ENCODE peak calls at places on chromosomes 7 and 10, in seven cellular contexts. A, J, H, U, R, L and K are unnamed samples.

GRCh38 chr10:117228210-117228609 is 12.7 kb upstream of the SLC18A2 start:
- DNase-seq in A (no peak), J (no peak), H (no peak), U (no peak), R (no peak), L (no peak), K (no peak)

GRCh38 chr10:119268871-119269506 is 61.6 kb downstream of the GRK5 start:
- DNase-seq in A (no peak), J (peak), H (no peak), U (no peak), R (peak), L (no peak), K (no peak)

GRCh38 chr7:33905389-33906032 is at the start of gene BMPER:
- DNase-seq in A (peak), J (peak), H (peak), U (peak), R (peak), L (no peak), K (peak)

GRCh38 chr10:127854769-127855583 is 37.8 kb downstream of the CLRN3 start:
- DNase-seq in A (no peak), J (no peak), H (no peak), U (no peak), R (no peak), L (no peak), K (no peak)

GRCh38 chr7:158140538-158141220 is 446.9 kb downstream of the PTPRN2 start:
- DNase-seq in A (no peak), J (no peak), H (no peak), U (no peak), R (no peak), L (no peak), K (no peak)

GRCh38 chr7:3648276-3648675 is 347.2 kb downstream of the SDK1 start:
- DNase-seq in A (no peak), J (peak), H (no peak), U (peak), R (no peak), L (no peak), K (no peak)

GRCh38 chr10:68139451-68140272 is 30.4 kb downstream of the MYPN start:
- DNase-seq in A (no peak), J (peak), H (no peak), U (no peak), R (peak), L (no peak), K (no peak)

GRCh38 chr7:77665161-77665560 is 31.1 kb upstream of the RSBN1L start:
- DNase-seq in A (no peak), J (peak), H (no peak), U (no peak), R (peak), L (no peak), K (no peak)

GRCh38 chr7:8590225-8590624 is 156.8 kb downstream of the NXPH1 start:
- DNase-seq in A (no peak), J (no peak), H (no peak), U (no peak), R (no peak), L (no peak), K (no peak)

GRCh38 chr7:105215821-105216220 is 172.9 kb downstream of the SRPK2 start:
- DNase-seq in A (no peak), J (no peak), H (no peak), U (no peak), R (no peak), L (no peak), K (no peak)

GRCh38 chr7:47392241-47392759 is 189.6 kb downstream of the TNS3 start:
- DNase-seq in A (no peak), J (peak), H (no peak), U (no peak), R (no peak), L (no peak), K (no peak)

GRCh38 chr10:58220769-58221448 is 46.8 kb downstream of the IPMK start:
- DNase-seq in A (no peak), J (peak), H (no peak), U (no peak), R (peak), L (no peak), K (no peak)

GRCh38 chr7:44978511-44979366 is at the start of gene MYO1G:
- DNase-seq in A (no peak), J (no peak), H (no peak), U (no peak), R (no peak), L (no peak), K (no peak)

GRCh38 chr7:121351682-121352081 is 22.9 kb downstream of the WNT16 start:
- DNase-seq in A (no peak), J (no peak), H (no peak), U (no peak), R (no peak), L (no peak), K (no peak)

GRCh38 chr10:126803394-126803793 is 101.8 kb upstream of the DOCK1 start:
- DNase-seq in A (no peak), J (no peak), H (no peak), U (no peak), R (no peak), L (no peak), K (peak)

GRCh38 chr10:10500941-10501340 is 516.7 kb upstream of the CELF2 start:
- DNase-seq in A (no peak), J (peak), H (no peak), U (no peak), R (peak), L (no peak), K (no peak)

GRCh38 chr7:133511242-133511641 is 258.4 kb downstream of the EXOC4 start:
- DNase-seq in A (no peak), J (no peak), H (no peak), U (no peak), R (no peak), L (no peak), K (no peak)

GRCh38 chr7:81264116-81264515 is 345.3 kb upstream of the SEMA3C start:
- DNase-seq in A (no peak), J (no peak), H (no peak), U (no peak), R (no peak), L (no peak), K (no peak)

GRCh38 chr7:156932006-156932405 is 17.5 kb upstream of the NOM1 start:
- DNase-seq in A (no peak), J (no peak), H (no peak), U (no peak), R (no peak), L (no peak), K (no peak)

GRCh38 chr10:117543999-117544728 is 1.6 kb downstream of the EMX2 start:
- DNase-seq in A (no peak), J (no peak), H (peak), U (no peak), R (no peak), L (no peak), K (peak)

GRCh38 chr10:60006046-60006445 is 99.7 kb upstream of the CCDC6 start:
- DNase-seq in A (no peak), J (no peak), H (no peak), U (no peak), R (no peak), L (no peak), K (no peak)

GRCh38 chr10:97886264-97886663 is 36.6 kb downstream of the GOLGA7B start:
- DNase-seq in A (no peak), J (no peak), H (no peak), U (no peak), R (no peak), L (no peak), K (no peak)

GRCh38 chr10:132110713-132111112 is 45.0 kb downstream of the JAKMIP3 start:
- DNase-seq in A (no peak), J (no peak), H (peak), U (no peak), R (no peak), L (no peak), K (no peak)

GRCh38 chr7:128911441-128912031 is 1.0 kb upstream of the KCP start:
- DNase-seq in A (no peak), J (no peak), H (peak), U (no peak), R (peak), L (no peak), K (peak)

GRCh38 chr10:114271014-114271778 is 32.1 kb downstream of the VWA2 start:
- DNase-seq in A (no peak), J (no peak), H (no peak), U (no peak), R (no peak), L (no peak), K (no peak)

GRCh38 chr10:129964611-129965417 is 740 bp upstream of the EBF3 start:
- DNase-seq in A (peak), J (no peak), H (no peak), U (no peak), R (no peak), L (no peak), K (no peak)

GRCh38 chr7:42197391-42197790 is 39.6 kb downstream of the GLI3 start:
- DNase-seq in A (no peak), J (peak), H (no peak), U (peak), R (peak), L (no peak), K (no peak)

GRCh38 chr7:92639956-92640355 is 49.8 kb upstream of the FAM133B start:
- DNase-seq in A (no peak), J (no peak), H (no peak), U (no peak), R (no peak), L (no peak), K (no peak)

GRCh38 chr7:135208417-135208793 is 2.9 kb downstream of the WDR91 start:
- DNase-seq in A (no peak), J (no peak), H (no peak), U (no peak), R (peak), L (no peak), K (peak)

GRCh38 chr7:137544450-137545058 is 201.0 kb upstream of the PTN start:
- DNase-seq in A (no peak), J (peak), H (no peak), U (no peak), R (no peak), L (no peak), K (no peak)

GRCh38 chr10:11164806-11165590 is 147.3 kb downstream of the CELF2 start:
- DNase-seq in A (peak), J (peak), H (peak), U (no peak), R (peak), L (no peak), K (peak)

GRCh38 chr7:8436965-8437364 is 3.6 kb downstream of the NXPH1 start:
- DNase-seq in A (peak), J (no peak), H (peak), U (peak), R (no peak), L (no peak), K (peak)

GRCh38 chr7:42082144-42082543 is 154.9 kb downstream of the GLI3 start:
- DNase-seq in A (no peak), J (peak), H (no peak), U (no peak), R (peak), L (no peak), K (no peak)

GRCh38 chr7:75951506-75951905 is 36.6 kb downstream of the POR start:
- DNase-seq in A (no peak), J (peak), H (no peak), U (peak), R (peak), L (no peak), K (no peak)

GRCh38 chr7:75950111-75950681 is 35.2 kb downstream of the POR start:
- DNase-seq in A (no peak), J (no peak), H (no peak), U (no peak), R (no peak), L (no peak), K (no peak)

GRCh38 chr7:75946207-75946855 is 31.4 kb downstream of the POR start:
- DNase-seq in A (no peak), J (no peak), H (no peak), U (no peak), R (no peak), L (no peak), K (no peak)

GRCh38 chr7:75945297-75946168 is 30.6 kb downstream of the POR start:
- DNase-seq in A (no peak), J (peak), H (no peak), U (no peak), R (peak), L (no peak), K (no peak)

DNA sequence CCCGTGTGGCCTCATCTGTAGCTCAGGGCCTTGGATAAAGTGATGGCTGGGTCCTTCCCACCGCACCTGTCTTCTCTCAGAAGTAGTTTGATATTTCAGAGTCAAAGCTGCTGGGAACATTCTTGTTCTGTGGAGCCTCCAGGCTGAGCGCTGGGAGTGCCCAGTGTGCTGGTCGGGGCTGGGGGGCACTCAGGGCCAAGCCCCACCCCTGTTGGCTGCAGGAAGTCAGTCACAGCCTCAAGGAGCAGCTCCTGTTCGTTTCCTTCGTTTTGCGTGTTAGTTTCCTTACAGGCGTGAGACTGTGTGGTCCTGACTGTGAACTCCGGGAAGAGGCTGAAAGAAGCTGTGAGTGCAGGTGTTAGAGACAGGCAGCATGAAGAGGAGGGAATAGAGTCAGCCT is 33.2 kb downstream of the POR start:
- DNase-seq in A (no peak), J (no peak), H (no peak), U (no peak), R (no peak), L (no peak), K (no peak)
- H3K23ac ChIP-seq in A (no peak), J (no peak), H (peak), U (no peak), R (no peak), L (no peak), K (no peak)

DNA sequence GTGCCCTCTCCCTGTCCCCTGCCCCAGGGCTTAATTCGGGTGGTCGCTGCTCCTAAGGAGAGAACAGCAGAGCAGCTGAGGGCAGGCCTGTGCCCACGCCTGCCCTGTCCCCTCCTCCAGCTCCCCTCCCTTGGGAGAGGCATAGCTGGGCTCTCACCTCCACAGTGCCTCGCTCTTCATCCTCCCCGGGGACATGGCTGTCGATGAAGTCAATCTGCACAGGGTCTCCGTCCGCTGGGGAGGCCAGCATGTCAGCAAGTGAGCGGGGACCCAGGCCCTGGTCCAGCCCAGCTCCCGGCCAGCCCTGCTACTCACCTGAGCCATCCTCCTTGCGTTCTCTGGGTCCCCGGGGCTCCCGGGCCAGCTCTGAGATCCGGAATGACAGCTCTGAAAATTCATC is 3.8 kb upstream of the SAP25 start:
- DNase-seq in A (no peak), J (no peak), H (peak), U (no peak), R (no peak), L (no peak), K (no peak)
- H3K23ac ChIP-seq in A (no peak), J (no peak), H (no peak), U (no peak), R (no peak), L (no peak), K (no peak)

DNA sequence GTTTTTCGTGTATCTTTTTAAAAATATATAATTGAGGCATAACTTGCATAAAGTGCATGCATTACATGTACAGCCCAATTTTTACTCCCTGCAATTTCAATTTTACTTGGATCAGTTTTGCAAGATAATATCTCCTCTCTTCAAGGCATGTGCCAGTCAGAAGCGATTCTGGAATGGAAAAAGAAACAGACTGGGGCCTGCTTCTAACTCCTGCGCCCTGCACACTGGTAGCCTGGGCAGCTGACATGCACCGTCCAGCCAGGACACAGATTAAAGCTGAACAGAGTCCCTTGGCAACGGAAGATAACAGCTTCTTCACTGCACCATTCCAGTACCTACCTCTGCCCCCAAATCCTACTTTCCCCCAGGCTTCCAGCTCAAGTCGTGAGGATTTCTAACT is 182.1 kb downstream of the FAM107B start:
- DNase-seq in A (no peak), J (no peak), H (peak), U (no peak), R (no peak), L (no peak), K (no peak)
- H3K23ac ChIP-seq in A (no peak), J (no peak), H (no peak), U (no peak), R (no peak), L (no peak), K (no peak)

DNA sequence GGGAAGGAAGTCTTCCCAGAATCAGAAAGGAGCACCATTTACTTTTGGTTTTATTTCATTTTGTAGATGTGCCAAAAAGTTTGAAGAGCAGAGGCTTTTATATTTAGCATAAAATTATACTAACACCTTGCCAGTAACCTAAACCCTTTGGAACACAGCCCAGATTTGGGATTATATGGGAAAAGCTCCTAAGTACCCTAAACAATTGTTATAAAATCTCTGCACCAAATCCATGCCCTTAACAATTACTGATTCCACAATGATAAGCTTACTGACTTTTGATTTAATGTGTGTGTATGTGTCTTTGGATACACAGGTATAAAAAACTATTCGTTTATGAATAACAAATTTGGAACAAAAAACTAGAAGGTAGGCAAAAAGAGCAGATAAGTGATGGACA is 39.0 kb upstream of the TMEM229A start:
- DNase-seq in A (no peak), J (no peak), H (no peak), U (no peak), R (no peak), L (no peak), K (no peak)
- H3K23ac ChIP-seq in A (no peak), J (no peak), H (no peak), U (no peak), R (no peak), L (no peak), K (no peak)

GRCh38 chr7:112180223-112180622 is 26.0 kb downstream of the DOCK4 start:
- DNase-seq in A (no peak), J (no peak), H (no peak), U (no peak), R (no peak), L (no peak), K (no peak)
- H3K23ac ChIP-seq in A (no peak), J (no peak), H (no peak), U (no peak), R (no peak), L (no peak), K (no peak)

DNA sequence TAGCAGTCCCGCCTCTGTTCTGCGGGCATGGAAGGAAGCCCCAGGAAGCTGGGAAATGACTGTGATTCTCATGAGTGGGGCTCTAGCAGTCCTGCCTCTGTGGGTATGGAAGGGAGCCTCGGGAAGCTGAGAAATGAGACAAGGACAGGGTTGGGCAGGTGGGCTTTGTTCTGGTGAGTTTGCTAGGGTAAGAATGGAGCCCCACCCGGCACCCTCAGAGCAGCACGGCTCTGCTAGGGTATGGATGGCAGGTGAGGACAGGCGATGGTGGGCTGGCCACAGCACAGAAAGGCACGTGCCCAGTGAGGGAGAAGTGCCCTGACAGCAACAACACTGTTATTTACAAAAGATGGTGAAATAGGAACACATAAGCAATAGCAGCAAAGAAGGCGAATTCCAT is 39.6 kb downstream of the SVIL start:
- DNase-seq in A (no peak), J (no peak), H (no peak), U (no peak), R (no peak), L (no peak), K (no peak)
- H3K23ac ChIP-seq in A (no peak), J (no peak), H (no peak), U (no peak), R (no peak), L (no peak), K (no peak)

GRCh38 chr7:39219869-39220268 is 242.2 kb downstream of the POU6F2 start:
- DNase-seq in A (no peak), J (no peak), H (no peak), U (no peak), R (no peak), L (no peak), K (no peak)
- H3K23ac ChIP-seq in A (no peak), J (no peak), H (no peak), U (no peak), R (no peak), L (no peak), K (no peak)